ENCODE peak calls at places on chromosomes 3 and 15, in eight cellular contexts. Q is T-helper 1 cell, S is endothelial cell, B is T-helper 2 cell, M is GM20000, G is iris pigment epithelial cell, R is memory B cell, Z is A549. J is an unnamed sample.
A peak's percentile ranks its signal among the peaks of the same experiment; 100 is the strongest.

GRCh38 chr3:126352476-126353454 is 4.4 kb downstream of the KLF15 start:
- DNase-seq in Q (no peak), S (no peak), B (no peak), M (no peak), G (peak; percentile 56), R (no peak), Z (no peak), J (no peak)

GRCh38 chr3:153746211-153746610 is 375.0 kb upstream of the ARHGEF26 start:
- DNase-seq in Q (no peak), S (no peak), B (no peak), M (no peak), G (no peak), R (no peak), Z (no peak), J (no peak)

GRCh38 chr3:45488581-45488980 is 100.2 kb downstream of the LARS2 start:
- DNase-seq in Q (no peak), S (no peak), B (no peak), M (no peak), G (no peak), R (no peak), Z (no peak), J (no peak)

GRCh38 chr15:100682468-100682867 is 80.1 kb downstream of the ASB7 start:
- DNase-seq in Q (no peak), S (no peak), B (no peak), M (no peak), G (no peak), R (no peak), Z (no peak), J (no peak)

GRCh38 chr3:54916722-54917121 is 11.1 kb downstream of the LRTM1 start:
- DNase-seq in Q (no peak), S (no peak), B (no peak), M (no peak), G (no peak), R (no peak), Z (no peak), J (no peak)

GRCh38 chr15:80557441-80558234 is 137.5 kb upstream of the ABHD17C start:
- DNase-seq in Q (no peak), S (no peak), B (no peak), M (no peak), G (no peak), R (no peak), Z (no peak), J (no peak)

GRCh38 chr3:43769097-43769470 is 78.3 kb downstream of the ABHD5 start:
- DNase-seq in Q (no peak), S (no peak), B (no peak), M (no peak), G (no peak), R (no peak), Z (no peak), J (no peak)

GRCh38 chr15:39641187-39641889 is 60.5 kb downstream of the THBS1 start:
- DNase-seq in Q (peak; percentile 83), S (no peak), B (no peak), M (no peak), G (peak; percentile 74), R (no peak), Z (no peak), J (no peak)

GRCh38 chr3:118974356-118975097 is 60.1 kb downstream of the IGSF11 start:
- DNase-seq in Q (no peak), S (no peak), B (no peak), M (no peak), G (no peak), R (no peak), Z (no peak), J (no peak)

GRCh38 chr15:78100886-78101285 is 8.5 kb downstream of the SH2D7 start:
- DNase-seq in Q (no peak), S (no peak), B (no peak), M (no peak), G (no peak), R (no peak), Z (no peak), J (no peak)

J was measured in GM12864.